ENCODE peak calls at places on chromosomes 12 and 14, in seven cellular contexts. J is dorsolateral prefrontal cortex, Y is fibroblast of lung, W is GM12878, F is upper lobe of left lung, T is A673, O is breast epithelium. S is an unnamed sample. For H3K27me3, the result is how much of the 10 kb centered on the place peaks cover.

GRCh38 chr12:115079760-115080159 is 395.8 kb upstream of the TBX3 start:
- DNase-seq in W (no peak), T (no peak), O (no peak), J (no peak), Y (no peak), F (no peak), S (no peak)

GRCh38 chr14:106875503-106875902 is 1349.1 kb downstream of the TMEM121 start:
- DNase-seq in O (no peak), W (no peak), Y (no peak), F (peak), J (no peak), T (peak), S (no peak)

GRCh38 chr14:49461529-49462401 is 124.4 kb downstream of the RPS29 start:
- DNase-seq in T (peak), J (no peak), O (no peak), W (peak), Y (peak), F (no peak), S (peak)

GRCh38 chr12:51973560-51973959 is 22.1 kb downstream of the ACVR1B start:
- DNase-seq in T (no peak), Y (peak), O (no peak), F (no peak), W (no peak), J (no peak), S (no peak)

GRCh38 chr14:72528059-72528950 is 365.6 kb downstream of the DPF3 start:
- DNase-seq in J (no peak), W (no peak), O (no peak), T (no peak), F (no peak), Y (no peak), S (peak)

GRCh38 chr12:63826002-63826585 is 18.4 kb upstream of the SRGAP1 start:
- DNase-seq in O (no peak), J (no peak), W (no peak), F (no peak), Y (peak), T (peak), S (no peak)

GRCh38 chr14:75156901-75157300 is 19.5 kb downstream of the TMED10 start:
- DNase-seq in T (no peak), O (no peak), Y (no peak), W (no peak), F (no peak), J (no peak), S (no peak)

GRCh38 chr14:86973177-86973576 is 1019.8 kb downstream of the GALC start:
- DNase-seq in J (no peak), W (no peak), Y (no peak), F (no peak), O (no peak), T (no peak), S (no peak)

GRCh38 chr12:67663121-67663520 is 14.6 kb downstream of the DYRK2 start:
- DNase-seq in O (no peak), J (no peak), Y (peak), T (no peak), W (no peak), F (no peak), S (no peak)

GRCh38 chr14:102949062-102949800 is 26.8 kb downstream of the AMN start:
- DNase-seq in W (no peak), O (no peak), F (no peak), J (peak), Y (no peak), T (no peak), S (peak)

GRCh38 chr12:27366621-27367020 is 34.0 kb downstream of the BMAL2 start:
- DNase-seq in W (no peak), F (no peak), J (no peak), T (no peak), O (no peak), Y (no peak), S (no peak)

GRCh38 chr14:32530800-32531199 is 201.7 kb downstream of the AKAP6 start:
- DNase-seq in J (no peak), T (no peak), F (no peak), Y (no peak), W (no peak), O (no peak), S (no peak)

GRCh38 chr12:98838282-98838681 is 193.2 kb downstream of the APAF1 start:
- DNase-seq in Y (peak), T (peak), O (no peak), F (no peak), J (no peak), W (no peak), S (no peak)

GRCh38 chr12:90244232-90244631 is 535.6 kb upstream of the ATP2B1 start:
- DNase-seq in F (no peak), J (no peak), T (peak), W (no peak), O (no peak), Y (no peak), S (no peak)

GRCh38 chr12:124232654-124232987 is 62.3 kb upstream of the RFLNA start:
- DNase-seq in T (no peak), J (no peak), F (no peak), W (no peak), Y (no peak), O (no peak), S (no peak)

GRCh38 chr12:95582230-95583058 is 31.2 kb upstream of the USP44 start:
- DNase-seq in O (no peak), F (no peak), Y (peak), J (no peak), W (no peak), T (peak), S (no peak)

GRCh38 chr12:47458273-47458672 is 247.6 kb downstream of the RPAP3 start:
- DNase-seq in W (no peak), T (no peak), O (no peak), F (no peak), Y (no peak), J (no peak), S (no peak)

GRCh38 chr12:7834701-7835100 is 38.0 kb downstream of the SLC2A14 start:
- DNase-seq in W (no peak), F (no peak), T (no peak), O (no peak), Y (no peak), J (no peak), S (no peak)

GRCh38 chr14:72783741-72784140 is 110.2 kb downstream of the DPF3 start:
- DNase-seq in F (peak), T (no peak), W (no peak), O (no peak), Y (no peak), J (no peak), S (no peak)

GRCh38 chr12:58117201-58117600 is 175.8 kb downstream of the ATP23 start:
- DNase-seq in W (no peak), O (no peak), J (no peak), T (no peak), Y (no peak), F (no peak), S (no peak)

GRCh38 chr14:23518716-23519115 is 32.8 kb downstream of the ZFHX2 start:
- DNase-seq in O (no peak), F (no peak), J (peak), T (no peak), W (no peak), Y (no peak), S (no peak)

GRCh38 chr14:32826404-32827082 is 112.1 kb upstream of the NPAS3 start:
- DNase-seq in O (no peak), F (no peak), W (no peak), T (peak), Y (peak), J (peak), S (no peak)

GRCh38 chr12:11839093-11839641 is 189.7 kb downstream of the ETV6 start:
- DNase-seq in T (no peak), O (no peak), F (no peak), Y (peak), J (no peak), W (no peak), S (no peak)

GRCh38 chr12:15525414-15525813 is 203.1 kb downstream of the PTPRO start:
- DNase-seq in W (no peak), T (no peak), O (no peak), Y (no peak), J (no peak), F (no peak), S (no peak)

GRCh38 chr14:64990291-64990690 is 3.6 kb downstream of the FNTB start:
- DNase-seq in J (no peak), F (no peak), T (no peak), O (no peak), Y (no peak), W (no peak), S (no peak)

GRCh38 chr14:103744621-103745395 is 29.2 kb downstream of the ZFYVE21 start:
- DNase-seq in O (no peak), W (no peak), F (no peak), J (peak), T (no peak), Y (no peak), S (peak)

GRCh38 chr12:27840229-27840999 is 60.4 kb upstream of the MANSC4 start:
- DNase-seq in Y (peak), O (no peak), F (no peak), T (no peak), J (no peak), W (no peak), S (no peak)

GRCh38 chr12:26195641-26196423 is 459 bp downstream of the SSPN start:
- DNase-seq in Y (peak), T (peak), W (no peak), J (peak), F (peak), O (peak), S (peak)

GRCh38 chr12:47237751-47238211 is 158.0 kb upstream of the AMIGO2 start:
- DNase-seq in T (no peak), J (no peak), Y (peak), W (no peak), F (no peak), O (no peak), S (no peak)

GRCh38 chr12:123971770-123972447 is 722 bp downstream of the CCDC92 start:
- DNase-seq in J (peak), O (peak), F (peak), T (peak), W (no peak), Y (peak), S (peak)

GRCh38 chr12:51329742-51330141 is 5.8 kb upstream of the BIN2 start:
- DNase-seq in J (no peak), Y (no peak), F (no peak), T (no peak), W (no peak), O (no peak), S (no peak)

GRCh38 chr12:128091931-128092330 is 175.0 kb upstream of the TMEM132C start:
- DNase-seq in W (no peak), T (no peak), Y (no peak), J (no peak), F (no peak), O (no peak), S (no peak)

GRCh38 chr12:48857278-48857994 is 5.5 kb upstream of the DDX23 start:
- DNase-seq in J (no peak), O (no peak), W (no peak), T (no peak), F (no peak), Y (no peak), S (no peak)

GRCh38 chr12:17918013-17918412 is 172.0 kb downstream of the RERGL start:
- DNase-seq in O (no peak), Y (no peak), T (no peak), J (no peak), W (no peak), F (no peak), S (no peak)

GRCh38 chr14:54310151-54310851 is 86.5 kb upstream of the CDKN3 start:
- DNase-seq in Y (no peak), O (no peak), W (no peak), F (no peak), J (no peak), T (no peak), S (no peak)

GRCh38 chr12:127926004-127926403 is 341.0 kb upstream of the TMEM132C start:
- DNase-seq in O (no peak), W (no peak), F (no peak), Y (no peak), J (peak), T (peak), S (no peak)

GRCh38 chr14:94391284-94391914 is 3.0 kb upstream of the SERPINA1 start:
- DNase-seq in O (no peak), J (no peak), W (no peak), F (no peak), T (no peak), Y (no peak), S (no peak)

GRCh38 chr14:94388027-94388895 is at the start of gene SERPINA1:
- DNase-seq in O (peak), Y (no peak), F (peak), T (no peak), J (no peak), W (no peak), S (peak)

GRCh38 chr14:94388896-94389469 is 581 bp upstream of the SERPINA1 start:
- DNase-seq in W (no peak), F (no peak), J (no peak), Y (no peak), O (no peak), T (no peak), S (no peak)

GRCh38 chr14:94390372-94391086 is 2.1 kb upstream of the SERPINA1 start:
- DNase-seq in Y (no peak), J (peak), F (peak), W (no peak), T (no peak), O (peak), S (peak)

DNA sequence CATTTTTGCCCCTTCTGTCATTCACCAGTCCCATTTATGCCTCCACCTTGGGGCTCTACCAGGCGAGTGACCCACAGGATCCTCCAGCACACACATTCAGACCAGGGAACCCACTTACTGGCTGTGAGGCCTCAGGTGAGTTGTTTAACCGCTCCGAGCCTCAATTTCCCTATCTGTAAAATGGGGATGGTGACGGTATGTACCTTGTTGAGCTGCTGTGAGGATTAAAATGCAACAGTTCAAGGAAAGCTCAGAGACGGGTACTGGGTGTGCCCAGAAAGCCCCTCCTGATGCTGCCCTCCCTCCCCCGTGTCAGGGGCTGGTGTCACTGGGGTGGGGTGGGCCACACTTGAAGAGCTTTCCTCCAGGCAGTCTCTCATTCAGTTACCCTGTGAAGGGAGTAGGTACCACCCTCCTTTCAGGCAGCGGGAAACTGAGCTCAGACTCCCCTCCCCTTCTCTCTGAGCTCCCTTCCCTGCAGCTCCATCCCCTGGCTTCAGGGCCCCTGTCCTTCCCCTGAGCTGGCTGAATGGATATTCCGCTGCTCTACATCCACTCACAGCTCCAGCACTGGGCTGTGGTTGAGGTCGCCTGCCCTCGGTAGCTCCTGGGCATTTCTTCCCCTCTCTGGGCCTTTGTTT is 1.4 kb upstream of the SERPINA1 start:
- DNase-seq in O (no peak), Y (no peak), F (no peak), W (no peak), T (no peak), J (no peak), S (no peak)
- H3K27ac ChIP-seq in O (no peak), Y (no peak), F (peak), W (no peak), T (no peak), J (no peak), S (peak)

GRCh38 chr12:54004841-54005530 is 3.8 kb upstream of the HOXC8 start:
- DNase-seq in Y (no peak), O (no peak), T (no peak), J (no peak), F (peak), W (no peak), S (no peak)

GRCh38 chr12:54004063-54004840 is 4.3 kb downstream of the HOXC9 start:
- DNase-seq in W (no peak), F (peak), T (no peak), J (no peak), Y (no peak), O (no peak), S (no peak)

GRCh38 chr12:54006700-54007220 is 2.0 kb upstream of the HOXC8 start:
- DNase-seq in W (no peak), F (no peak), T (no peak), Y (no peak), O (no peak), J (no peak), S (no peak)

GRCh38 chr12:54005853-54006699 is 2.7 kb upstream of the HOXC8 start:
- DNase-seq in O (peak), F (peak), Y (peak), J (peak), T (peak), W (no peak), S (peak)

GRCh38 chr12:54005531-54005852 is 3.3 kb upstream of the HOXC8 start:
- DNase-seq in T (no peak), J (no peak), W (no peak), Y (no peak), O (no peak), F (peak), S (no peak)
- H3K27me3 ChIP-seq in T (under half), J (half or more), W (under half), Y (half or more), O (under half), F (under half), S (under half)

GRCh38 chr14:105485720-105486332 is 860 bp upstream of the CRIP1 start:
- DNase-seq in W (no peak), F (peak), J (no peak), T (peak), O (no peak), Y (no peak), S (peak)
- TF ChIP-seq CTCF in W (peak), F (peak), J (peak), T (peak), O (no peak), Y (no peak), S (no peak)

GRCh38 chr14:80695869-80696268 is 245.7 kb downstream of the CEP128 start:
- DNase-seq in W (peak), Y (no peak), F (no peak), O (no peak), J (no peak), T (no peak), S (no peak)

GRCh38 chr14:80692903-80693302 is 248.6 kb downstream of the CEP128 start:
- DNase-seq in W (no peak), Y (no peak), J (no peak), O (no peak), T (no peak), F (no peak), S (no peak)
- H3K27ac ChIP-seq in W (no peak), Y (no peak), J (no peak), O (no peak), T (no peak), F (no peak), S (no peak)

DNA sequence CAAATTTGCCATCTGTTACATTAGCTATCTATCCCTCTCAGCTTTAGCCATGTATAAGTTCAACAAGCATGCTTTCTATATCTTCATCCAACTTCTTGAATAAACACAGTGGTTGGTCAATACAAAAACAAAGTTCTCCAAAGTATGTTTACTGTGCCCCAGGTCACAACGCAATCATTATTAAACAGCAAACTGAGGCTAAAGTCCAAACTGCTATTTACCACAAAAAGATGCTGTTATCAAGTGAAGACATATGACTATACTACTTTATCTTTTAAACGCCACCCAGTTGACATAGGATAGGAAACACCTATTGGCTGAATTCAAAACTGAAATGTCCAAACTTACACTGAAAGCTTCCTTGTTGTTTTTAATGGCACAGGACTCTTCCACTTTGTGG is 11.7 kb downstream of the ZCCHC8 start:
- DNase-seq in T (no peak), F (no peak), W (no peak), O (no peak), J (no peak), Y (no peak), S (no peak)
- H3K27me3 ChIP-seq in T (under half), F (under half), W (under half), O (under half), J (under half), Y (under half), S (under half)

GRCh38 chr14:89252887-89253532 is 164.0 kb downstream of the FOXN3 start:
- DNase-seq in O (no peak), T (peak), F (no peak), W (no peak), J (no peak), Y (peak), S (no peak)
- TF ChIP-seq CTCF in O (no peak), T (peak), F (no peak), W (no peak), J (no peak), Y (no peak), S (no peak)